ENCODE peak calls at places on chromosome 6, in five cellular contexts. One of them, this sample, is unnamed.

GRCh38 chr6:132286298-132287019 is 114.8 kb downstream of the MOXD1 start:
- DNase-seq in stimulated activated CD8-positive, alpha-beta memory T cell treated with anti-CD3 and anti-CD28 coated beads, Interleukin-7, amount 100 ng/mL, for 48 hours: no peak
- DNase-seq in stimulated activated CD4-positive, alpha-beta T cell treated with anti-CD3 and anti-CD28 coated beads, Interleukin-15, amount 100 ng/mL, for 1 hour: no peak
- DNase-seq in HTR-8/SVneo: no peak
- DNase-seq in caudate nucleus: no peak
- DNase-seq in this sample: no peak

GRCh38 chr6:32056254-32056653 is 18.0 kb downstream of the CYP21A2 start:
- DNase-seq in stimulated activated CD8-positive, alpha-beta memory T cell treated with anti-CD3 and anti-CD28 coated beads, Interleukin-7, amount 100 ng/mL, for 48 hours: no peak
- DNase-seq in stimulated activated CD4-positive, alpha-beta T cell treated with anti-CD3 and anti-CD28 coated beads, Interleukin-15, amount 100 ng/mL, for 1 hour: no peak
- DNase-seq in HTR-8/SVneo: no peak
- DNase-seq in caudate nucleus: no peak
- DNase-seq in this sample: no peak

GRCh38 chr6:15023448-15023847 is 222.4 kb upstream of the JARID2 start:
- DNase-seq in stimulated activated CD8-positive, alpha-beta memory T cell treated with anti-CD3 and anti-CD28 coated beads, Interleukin-7, amount 100 ng/mL, for 48 hours: peak; percentile 54
- DNase-seq in stimulated activated CD4-positive, alpha-beta T cell treated with anti-CD3 and anti-CD28 coated beads, Interleukin-15, amount 100 ng/mL, for 1 hour: no peak
- DNase-seq in HTR-8/SVneo: no peak
- DNase-seq in caudate nucleus: no peak
- DNase-seq in this sample: no peak

GRCh38 chr6:119283214-119283613 is 66.3 kb downstream of the MAN1A1 start:
- DNase-seq in stimulated activated CD8-positive, alpha-beta memory T cell treated with anti-CD3 and anti-CD28 coated beads, Interleukin-7, amount 100 ng/mL, for 48 hours: no peak
- DNase-seq in stimulated activated CD4-positive, alpha-beta T cell treated with anti-CD3 and anti-CD28 coated beads, Interleukin-15, amount 100 ng/mL, for 1 hour: no peak
- DNase-seq in HTR-8/SVneo: no peak
- DNase-seq in caudate nucleus: no peak
- DNase-seq in this sample: no peak

GRCh38 chr6:157492741-157493140 is 111.8 kb downstream of the ZDHHC14 start:
- DNase-seq in stimulated activated CD8-positive, alpha-beta memory T cell treated with anti-CD3 and anti-CD28 coated beads, Interleukin-7, amount 100 ng/mL, for 48 hours: no peak
- DNase-seq in stimulated activated CD4-positive, alpha-beta T cell treated with anti-CD3 and anti-CD28 coated beads, Interleukin-15, amount 100 ng/mL, for 1 hour: no peak
- DNase-seq in HTR-8/SVneo: no peak
- DNase-seq in caudate nucleus: no peak
- DNase-seq in this sample: no peak

GRCh38 chr6:42363906-42364859 is 87.5 kb downstream of the TRERF1 start:
- DNase-seq in stimulated activated CD8-positive, alpha-beta memory T cell treated with anti-CD3 and anti-CD28 coated beads, Interleukin-7, amount 100 ng/mL, for 48 hours: no peak
- DNase-seq in stimulated activated CD4-positive, alpha-beta T cell treated with anti-CD3 and anti-CD28 coated beads, Interleukin-15, amount 100 ng/mL, for 1 hour: no peak
- DNase-seq in HTR-8/SVneo: no peak
- DNase-seq in caudate nucleus: no peak
- DNase-seq in this sample: no peak

GRCh38 chr6:156719395-156719719 is 57.8 kb upstream of the ARID1B start:
- DNase-seq in stimulated activated CD8-positive, alpha-beta memory T cell treated with anti-CD3 and anti-CD28 coated beads, Interleukin-7, amount 100 ng/mL, for 48 hours: no peak
- DNase-seq in stimulated activated CD4-positive, alpha-beta T cell treated with anti-CD3 and anti-CD28 coated beads, Interleukin-15, amount 100 ng/mL, for 1 hour: no peak
- DNase-seq in HTR-8/SVneo: no peak
- DNase-seq in caudate nucleus: no peak
- DNase-seq in this sample: no peak

GRCh38 chr6:153001767-153002612 is 519 bp downstream of the MTRF1L start:
- DNase-seq in stimulated activated CD8-positive, alpha-beta memory T cell treated with anti-CD3 and anti-CD28 coated beads, Interleukin-7, amount 100 ng/mL, for 48 hours: no peak
- DNase-seq in stimulated activated CD4-positive, alpha-beta T cell treated with anti-CD3 and anti-CD28 coated beads, Interleukin-15, amount 100 ng/mL, for 1 hour: no peak
- DNase-seq in HTR-8/SVneo: no peak
- DNase-seq in caudate nucleus: no peak
- DNase-seq in this sample: peak; percentile 12

GRCh38 chr6:107805504-107805903 is 18.6 kb downstream of the SCML4 start:
- DNase-seq in stimulated activated CD8-positive, alpha-beta memory T cell treated with anti-CD3 and anti-CD28 coated beads, Interleukin-7, amount 100 ng/mL, for 48 hours: no peak
- DNase-seq in stimulated activated CD4-positive, alpha-beta T cell treated with anti-CD3 and anti-CD28 coated beads, Interleukin-15, amount 100 ng/mL, for 1 hour: no peak
- DNase-seq in HTR-8/SVneo: no peak
- DNase-seq in caudate nucleus: no peak
- DNase-seq in this sample: no peak

GRCh38 chr6:158039571-158040050 is 57.9 kb downstream of the SYNJ2 start:
- DNase-seq in stimulated activated CD8-positive, alpha-beta memory T cell treated with anti-CD3 and anti-CD28 coated beads, Interleukin-7, amount 100 ng/mL, for 48 hours: no peak
- DNase-seq in stimulated activated CD4-positive, alpha-beta T cell treated with anti-CD3 and anti-CD28 coated beads, Interleukin-15, amount 100 ng/mL, for 1 hour: no peak
- DNase-seq in HTR-8/SVneo: no peak
- DNase-seq in caudate nucleus: peak; percentile 15
- DNase-seq in this sample: no peak

GRCh38 chr6:33746036-33746600 is 587 bp downstream of the IP6K3 start:
- DNase-seq in stimulated activated CD8-positive, alpha-beta memory T cell treated with anti-CD3 and anti-CD28 coated beads, Interleukin-7, amount 100 ng/mL, for 48 hours: no peak
- DNase-seq in stimulated activated CD4-positive, alpha-beta T cell treated with anti-CD3 and anti-CD28 coated beads, Interleukin-15, amount 100 ng/mL, for 1 hour: no peak
- DNase-seq in HTR-8/SVneo: peak; percentile 67
- DNase-seq in caudate nucleus: peak; percentile 44
- DNase-seq in this sample: no peak

GRCh38 chr6:56940463-56940862 is 14.4 kb upstream of the BEND6 start:
- DNase-seq in stimulated activated CD8-positive, alpha-beta memory T cell treated with anti-CD3 and anti-CD28 coated beads, Interleukin-7, amount 100 ng/mL, for 48 hours: no peak
- DNase-seq in stimulated activated CD4-positive, alpha-beta T cell treated with anti-CD3 and anti-CD28 coated beads, Interleukin-15, amount 100 ng/mL, for 1 hour: no peak
- DNase-seq in HTR-8/SVneo: no peak
- DNase-seq in caudate nucleus: no peak
- DNase-seq in this sample: no peak

GRCh38 chr6:54525731-54526130 is 217.5 kb downstream of the TINAG start:
- DNase-seq in stimulated activated CD8-positive, alpha-beta memory T cell treated with anti-CD3 and anti-CD28 coated beads, Interleukin-7, amount 100 ng/mL, for 48 hours: no peak
- DNase-seq in stimulated activated CD4-positive, alpha-beta T cell treated with anti-CD3 and anti-CD28 coated beads, Interleukin-15, amount 100 ng/mL, for 1 hour: no peak
- DNase-seq in HTR-8/SVneo: no peak
- DNase-seq in caudate nucleus: no peak
- DNase-seq in this sample: no peak

GRCh38 chr6:157811137-157811475 is 11.9 kb upstream of the SNX9 start:
- DNase-seq in stimulated activated CD8-positive, alpha-beta memory T cell treated with anti-CD3 and anti-CD28 coated beads, Interleukin-7, amount 100 ng/mL, for 48 hours: no peak
- DNase-seq in stimulated activated CD4-positive, alpha-beta T cell treated with anti-CD3 and anti-CD28 coated beads, Interleukin-15, amount 100 ng/mL, for 1 hour: no peak
- DNase-seq in HTR-8/SVneo: no peak
- DNase-seq in caudate nucleus: no peak
- DNase-seq in this sample: no peak

GRCh38 chr6:125041740-125042459 is 79.7 kb downstream of the RNF217 start:
- DNase-seq in stimulated activated CD8-positive, alpha-beta memory T cell treated with anti-CD3 and anti-CD28 coated beads, Interleukin-7, amount 100 ng/mL, for 48 hours: no peak
- DNase-seq in stimulated activated CD4-positive, alpha-beta T cell treated with anti-CD3 and anti-CD28 coated beads, Interleukin-15, amount 100 ng/mL, for 1 hour: no peak
- DNase-seq in HTR-8/SVneo: no peak
- DNase-seq in caudate nucleus: no peak
- DNase-seq in this sample: no peak

GRCh38 chr6:40700006-40700405 is 112.8 kb upstream of the LRFN2 start:
- DNase-seq in stimulated activated CD8-positive, alpha-beta memory T cell treated with anti-CD3 and anti-CD28 coated beads, Interleukin-7, amount 100 ng/mL, for 48 hours: no peak
- DNase-seq in stimulated activated CD4-positive, alpha-beta T cell treated with anti-CD3 and anti-CD28 coated beads, Interleukin-15, amount 100 ng/mL, for 1 hour: no peak
- DNase-seq in HTR-8/SVneo: no peak
- DNase-seq in caudate nucleus: no peak
- DNase-seq in this sample: no peak

GRCh38 chr6:127854009-127854408 is 46.8 kb downstream of the THEMIS start:
- DNase-seq in stimulated activated CD8-positive, alpha-beta memory T cell treated with anti-CD3 and anti-CD28 coated beads, Interleukin-7, amount 100 ng/mL, for 48 hours: no peak
- DNase-seq in stimulated activated CD4-positive, alpha-beta T cell treated with anti-CD3 and anti-CD28 coated beads, Interleukin-15, amount 100 ng/mL, for 1 hour: no peak
- DNase-seq in HTR-8/SVneo: no peak
- DNase-seq in caudate nucleus: no peak
- DNase-seq in this sample: no peak

GRCh38 chr6:168920289-168920688 is 333.4 kb downstream of the THBS2 start:
- DNase-seq in stimulated activated CD8-positive, alpha-beta memory T cell treated with anti-CD3 and anti-CD28 coated beads, Interleukin-7, amount 100 ng/mL, for 48 hours: no peak
- DNase-seq in stimulated activated CD4-positive, alpha-beta T cell treated with anti-CD3 and anti-CD28 coated beads, Interleukin-15, amount 100 ng/mL, for 1 hour: no peak
- DNase-seq in HTR-8/SVneo: no peak
- DNase-seq in caudate nucleus: no peak
- DNase-seq in this sample: no peak

GRCh38 chr6:109332748-109333147 is 49.5 kb downstream of the CD164 start:
- DNase-seq in stimulated activated CD8-positive, alpha-beta memory T cell treated with anti-CD3 and anti-CD28 coated beads, Interleukin-7, amount 100 ng/mL, for 48 hours: no peak
- DNase-seq in stimulated activated CD4-positive, alpha-beta T cell treated with anti-CD3 and anti-CD28 coated beads, Interleukin-15, amount 100 ng/mL, for 1 hour: no peak
- DNase-seq in HTR-8/SVneo: no peak
- DNase-seq in caudate nucleus: no peak
- DNase-seq in this sample: no peak

GRCh38 chr6:20644667-20645370 is 110.6 kb downstream of the CDKAL1 start:
- DNase-seq in stimulated activated CD8-positive, alpha-beta memory T cell treated with anti-CD3 and anti-CD28 coated beads, Interleukin-7, amount 100 ng/mL, for 48 hours: no peak
- DNase-seq in stimulated activated CD4-positive, alpha-beta T cell treated with anti-CD3 and anti-CD28 coated beads, Interleukin-15, amount 100 ng/mL, for 1 hour: no peak
- DNase-seq in HTR-8/SVneo: peak; percentile 13
- DNase-seq in caudate nucleus: no peak
- DNase-seq in this sample: no peak

GRCh38 chr6:35703554-35703953 is 14.8 kb upstream of the FKBP5 start:
- DNase-seq in stimulated activated CD8-positive, alpha-beta memory T cell treated with anti-CD3 and anti-CD28 coated beads, Interleukin-7, amount 100 ng/mL, for 48 hours: no peak
- DNase-seq in stimulated activated CD4-positive, alpha-beta T cell treated with anti-CD3 and anti-CD28 coated beads, Interleukin-15, amount 100 ng/mL, for 1 hour: no peak
- DNase-seq in HTR-8/SVneo: no peak
- DNase-seq in caudate nucleus: no peak
- DNase-seq in this sample: no peak

GRCh38 chr6:44674226-44675155 is 287.0 kb downstream of the CDC5L start:
- DNase-seq in stimulated activated CD8-positive, alpha-beta memory T cell treated with anti-CD3 and anti-CD28 coated beads, Interleukin-7, amount 100 ng/mL, for 48 hours: no peak
- DNase-seq in stimulated activated CD4-positive, alpha-beta T cell treated with anti-CD3 and anti-CD28 coated beads, Interleukin-15, amount 100 ng/mL, for 1 hour: no peak
- DNase-seq in HTR-8/SVneo: no peak
- DNase-seq in caudate nucleus: peak; percentile 21
- DNase-seq in this sample: no peak

GRCh38 chr6:35561113-35561512 is 48.4 kb upstream of the TULP1 start:
- DNase-seq in stimulated activated CD8-positive, alpha-beta memory T cell treated with anti-CD3 and anti-CD28 coated beads, Interleukin-7, amount 100 ng/mL, for 48 hours: no peak
- DNase-seq in stimulated activated CD4-positive, alpha-beta T cell treated with anti-CD3 and anti-CD28 coated beads, Interleukin-15, amount 100 ng/mL, for 1 hour: no peak
- DNase-seq in HTR-8/SVneo: no peak
- DNase-seq in caudate nucleus: no peak
- DNase-seq in this sample: no peak

GRCh38 chr6:160161647-160161986 is 40.0 kb downstream of the SLC22A1 start:
- DNase-seq in stimulated activated CD8-positive, alpha-beta memory T cell treated with anti-CD3 and anti-CD28 coated beads, Interleukin-7, amount 100 ng/mL, for 48 hours: no peak
- DNase-seq in stimulated activated CD4-positive, alpha-beta T cell treated with anti-CD3 and anti-CD28 coated beads, Interleukin-15, amount 100 ng/mL, for 1 hour: no peak
- DNase-seq in HTR-8/SVneo: no peak
- DNase-seq in caudate nucleus: no peak
- DNase-seq in this sample: no peak

GRCh38 chr6:139474145-139475108 is 100.0 kb upstream of the CITED2 start:
- DNase-seq in stimulated activated CD8-positive, alpha-beta memory T cell treated with anti-CD3 and anti-CD28 coated beads, Interleukin-7, amount 100 ng/mL, for 48 hours: no peak
- DNase-seq in stimulated activated CD4-positive, alpha-beta T cell treated with anti-CD3 and anti-CD28 coated beads, Interleukin-15, amount 100 ng/mL, for 1 hour: no peak
- DNase-seq in HTR-8/SVneo: no peak
- DNase-seq in caudate nucleus: no peak
- DNase-seq in this sample: no peak

GRCh38 chr6:98747246-98747645 is 87.1 kb upstream of the POU3F2 start:
- DNase-seq in stimulated activated CD8-positive, alpha-beta memory T cell treated with anti-CD3 and anti-CD28 coated beads, Interleukin-7, amount 100 ng/mL, for 48 hours: no peak
- DNase-seq in stimulated activated CD4-positive, alpha-beta T cell treated with anti-CD3 and anti-CD28 coated beads, Interleukin-15, amount 100 ng/mL, for 1 hour: no peak
- DNase-seq in HTR-8/SVneo: no peak
- DNase-seq in caudate nucleus: no peak
- DNase-seq in this sample: no peak

GRCh38 chr6:53628354-53629119 is 37.0 kb downstream of the KLHL31 start:
- DNase-seq in stimulated activated CD8-positive, alpha-beta memory T cell treated with anti-CD3 and anti-CD28 coated beads, Interleukin-7, amount 100 ng/mL, for 48 hours: no peak
- DNase-seq in stimulated activated CD4-positive, alpha-beta T cell treated with anti-CD3 and anti-CD28 coated beads, Interleukin-15, amount 100 ng/mL, for 1 hour: no peak
- DNase-seq in HTR-8/SVneo: no peak
- DNase-seq in caudate nucleus: no peak
- DNase-seq in this sample: no peak

GRCh38 chr6:150549577-150550184 is 50.0 kb upstream of the PLEKHG1 start:
- DNase-seq in stimulated activated CD8-positive, alpha-beta memory T cell treated with anti-CD3 and anti-CD28 coated beads, Interleukin-7, amount 100 ng/mL, for 48 hours: no peak
- DNase-seq in stimulated activated CD4-positive, alpha-beta T cell treated with anti-CD3 and anti-CD28 coated beads, Interleukin-15, amount 100 ng/mL, for 1 hour: no peak
- DNase-seq in HTR-8/SVneo: no peak
- DNase-seq in caudate nucleus: no peak
- DNase-seq in this sample: no peak